ENCODE peak calls at places on chromosomes 2 and 18, in nine cellular contexts. H is tibial artery, U is AG09319, N is GM13977, Z is lower lobe of right lung, S is endothelial cell, J is PC-9, C is cardiac fibroblast, L is left ventricle myocardium inferior. A is an unnamed sample.

GRCh38 chr2:85330839-85331636 is 3.2 kb upstream of the TGOLN2 start:
- DNase-seq in H (no peak), U (no peak), N (no peak), Z (no peak), S (no peak), J (no peak), C (no peak), L (no peak), A (no peak)

GRCh38 chr2:196914867-196915465 is 11.5 kb downstream of the PGAP1 start:
- DNase-seq in H (no peak), U (no peak), N (peak), Z (no peak), S (no peak), J (no peak), C (no peak), L (no peak), A (no peak)

GRCh38 chr2:38797276-38797675 is 19.3 kb downstream of the GEMIN6 start:
- DNase-seq in H (no peak), U (no peak), N (no peak), Z (no peak), S (no peak), J (no peak), C (no peak), L (no peak), A (no peak)

GRCh38 chr2:30608643-30609042 is 161.6 kb downstream of the LCLAT1 start:
- DNase-seq in H (no peak), U (no peak), N (no peak), Z (no peak), S (no peak), J (no peak), C (no peak), L (no peak), A (no peak)

GRCh38 chr18:55265916-55266488 is 306.7 kb upstream of the CCDC68 start:
- DNase-seq in H (no peak), U (no peak), N (no peak), Z (no peak), S (no peak), J (no peak), C (peak), L (no peak), A (peak)

GRCh38 chr18:68665623-68666022 is 49.3 kb downstream of the TMX3 start:
- DNase-seq in H (no peak), U (no peak), N (no peak), Z (no peak), S (no peak), J (no peak), C (no peak), L (no peak), A (no peak)

GRCh38 chr2:95274291-95275150 is at the start of gene PROM2:
- DNase-seq in H (peak), U (no peak), N (no peak), Z (peak), S (no peak), J (peak), C (no peak), L (no peak), A (no peak)

GRCh38 chr2:39068290-39068689 is 52.6 kb downstream of the SOS1 start:
- DNase-seq in H (no peak), U (no peak), N (no peak), Z (no peak), S (no peak), J (no peak), C (no peak), L (no peak), A (no peak)

DNA sequence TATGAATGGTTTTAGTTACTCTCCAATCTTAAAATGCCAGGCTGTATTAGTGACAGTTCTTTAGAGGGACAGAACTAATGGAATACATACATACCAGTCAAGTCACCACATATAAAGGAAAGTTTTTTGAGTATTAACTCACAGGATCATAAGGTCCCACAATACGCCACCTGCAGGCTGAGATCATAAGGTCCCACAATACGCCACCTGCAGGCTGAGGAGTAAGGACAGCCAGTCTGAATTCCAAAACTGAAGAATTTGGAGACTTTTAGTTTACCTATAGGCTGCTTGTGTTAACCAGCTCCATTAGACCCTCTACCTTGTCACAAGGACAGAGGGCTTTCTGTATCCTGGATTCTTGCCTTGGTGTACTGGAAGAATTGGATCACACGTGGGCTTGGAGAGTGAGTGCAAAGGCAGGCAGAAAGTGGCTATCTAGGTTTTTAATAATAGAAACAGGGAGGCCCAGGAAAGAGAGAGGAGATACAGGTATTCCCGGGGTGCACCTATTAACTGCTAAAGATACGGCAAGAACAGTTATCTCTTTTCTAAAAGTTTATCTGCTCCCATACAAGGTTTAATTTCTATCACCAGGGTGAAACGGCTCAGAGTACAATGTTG is 234.9 kb upstream of the CYRIA start:
- DNase-seq in H (no peak), U (no peak), N (peak), Z (no peak), S (peak), J (peak), C (no peak), L (no peak), A (no peak)
- TF ChIP-seq CTCF in H (peak), U (peak), N (peak), Z (peak), S (peak), J (peak), C (peak), L (peak), A (peak)

GRCh38 chr2:46200100-46200690 is 97.0 kb upstream of the EPAS1 start:
- DNase-seq in H (no peak), U (no peak), N (peak), Z (no peak), S (no peak), J (no peak), C (peak), L (no peak), A (no peak)
- TF ChIP-seq CTCF in H (no peak), U (no peak), N (no peak), Z (no peak), S (no peak), J (no peak), C (no peak), L (no peak), A (no peak)

DNA sequence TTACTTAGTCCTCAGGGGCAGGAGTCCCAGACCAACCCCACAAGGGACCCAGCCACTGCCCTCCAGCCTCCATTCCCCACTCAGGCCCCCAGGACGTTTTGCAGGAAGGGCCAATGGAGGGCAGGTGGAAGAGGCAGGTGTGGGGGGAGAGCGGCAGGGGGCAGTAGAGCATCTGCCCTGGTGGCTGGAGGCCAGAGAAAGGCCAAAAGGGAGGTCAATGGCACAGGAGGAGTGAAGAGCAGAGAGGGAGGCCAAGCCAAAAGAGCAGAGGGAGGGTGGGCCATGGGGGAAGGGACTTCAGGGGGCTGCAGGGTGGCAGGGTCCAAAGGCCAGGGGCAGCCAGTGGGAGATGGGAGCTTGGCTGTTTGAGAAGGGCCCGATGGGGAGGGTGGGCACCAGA is 17.3 kb upstream of the GPR55 start:
- DNase-seq in H (no peak), U (no peak), N (no peak), Z (no peak), S (no peak), J (no peak), C (no peak), L (no peak), A (no peak)
- TF ChIP-seq CTCF in H (no peak), U (no peak), N (peak), Z (no peak), S (no peak), J (no peak), C (no peak), L (no peak), A (no peak)

GRCh38 chr2:105454801-105455485 is 56.1 kb upstream of the FHL2 start:
- DNase-seq in H (peak), U (peak), N (peak), Z (peak), S (no peak), J (peak), C (peak), L (no peak), A (peak)
- TF ChIP-seq CTCF in H (peak), U (peak), N (peak), Z (peak), S (peak), J (peak), C (peak), L (peak), A (peak)

DNA sequence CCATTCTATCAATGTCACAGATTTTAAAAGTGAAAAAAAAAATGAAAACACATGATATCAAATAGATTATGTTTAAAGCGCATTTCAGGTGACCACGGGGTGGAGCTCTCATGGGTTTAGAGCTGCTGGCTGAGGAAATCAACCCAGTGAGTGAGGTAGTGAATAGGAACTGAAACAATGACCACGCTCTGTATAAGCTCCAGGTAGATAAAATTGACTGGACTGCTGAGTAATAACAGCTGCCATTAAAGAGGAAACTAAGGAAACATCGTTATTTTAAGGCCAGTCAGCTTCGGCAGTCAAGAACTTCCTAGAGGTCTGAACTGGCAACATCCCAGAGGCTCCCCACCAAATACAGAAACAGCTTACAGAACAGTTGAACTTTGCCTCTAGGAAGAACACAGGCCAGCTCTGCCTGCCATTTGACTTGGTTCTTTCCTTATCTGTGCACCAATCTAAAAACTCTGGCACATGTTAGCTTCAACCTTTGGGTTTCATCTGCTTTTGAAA is 185.9 kb downstream of the PDE1A start:
- DNase-seq in H (no peak), U (no peak), N (peak), Z (no peak), S (peak), J (peak), C (peak), L (no peak), A (peak)
- TF ChIP-seq CTCF in H (peak), U (peak), N (peak), Z (peak), S (no peak), J (peak), C (peak), L (peak), A (peak)

GRCh38 chr2:232018191-232018590 is 56.7 kb downstream of the DIS3L2 start:
- DNase-seq in H (no peak), U (no peak), N (no peak), Z (no peak), S (no peak), J (no peak), C (no peak), L (no peak), A (no peak)

GRCh38 chr2:232008907-232009638 is 47.6 kb downstream of the DIS3L2 start:
- DNase-seq in H (no peak), U (no peak), N (no peak), Z (no peak), S (no peak), J (no peak), C (peak), L (no peak), A (peak)

GRCh38 chr2:232013701-232014353 is 52.3 kb downstream of the DIS3L2 start:
- DNase-seq in H (no peak), U (peak), N (no peak), Z (no peak), S (no peak), J (peak), C (peak), L (no peak), A (peak)

GRCh38 chr2:232009639-232010274 is 48.2 kb downstream of the DIS3L2 start:
- DNase-seq in H (no peak), U (no peak), N (no peak), Z (no peak), S (no peak), J (no peak), C (no peak), L (no peak), A (no peak)

DNA sequence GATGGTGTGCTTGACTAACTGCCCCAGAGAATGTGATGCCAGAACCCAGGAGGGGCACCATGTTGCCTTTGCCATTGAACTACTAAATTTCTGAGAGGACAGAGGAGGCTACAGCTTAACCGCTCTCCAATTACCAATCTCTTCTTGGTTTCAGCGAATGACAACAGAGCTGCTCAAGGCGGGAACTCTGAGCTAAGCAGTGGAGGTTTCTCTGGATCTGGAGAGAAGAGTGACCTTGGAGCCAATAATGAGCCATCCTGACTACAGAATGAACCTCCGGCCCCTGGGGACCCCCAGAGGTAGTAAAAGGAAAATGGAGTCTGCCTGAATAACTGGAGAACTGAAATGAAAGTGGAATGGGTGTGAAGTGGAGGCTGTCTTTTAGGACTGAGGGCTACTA is 53.2 kb downstream of the DIS3L2 start:
- DNase-seq in H (no peak), U (no peak), N (no peak), Z (no peak), S (no peak), J (no peak), C (no peak), L (no peak), A (no peak)
- TF ChIP-seq CTCF in H (no peak), U (no peak), N (no peak), Z (no peak), S (no peak), J (no peak), C (no peak), L (no peak), A (no peak)

DNA sequence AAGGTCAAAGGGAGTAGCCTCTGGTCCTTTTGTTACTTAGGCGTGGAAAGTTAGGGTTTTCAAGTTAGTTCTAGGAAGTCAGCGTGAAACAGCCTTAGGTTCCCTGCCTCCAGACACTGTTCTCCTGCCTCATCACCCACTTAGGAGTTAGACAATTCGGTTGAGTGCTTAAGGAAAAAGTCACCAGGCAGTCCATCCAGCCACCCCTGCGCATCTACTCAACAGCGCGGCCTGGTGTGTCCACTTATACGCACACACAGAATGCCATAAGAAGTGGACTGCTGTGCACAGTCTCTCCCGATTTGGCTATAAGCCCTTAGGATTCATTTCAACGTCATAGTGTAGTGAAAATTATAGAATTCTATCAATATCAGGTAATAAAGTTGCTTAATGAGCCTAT is 470.8 kb upstream of the TNP1 start:
- DNase-seq in H (no peak), U (no peak), N (no peak), Z (no peak), S (no peak), J (no peak), C (no peak), L (no peak), A (no peak)
- TF ChIP-seq CTCF in H (no peak), U (no peak), N (no peak), Z (no peak), S (no peak), J (no peak), C (no peak), L (no peak), A (no peak)